ENCODE peak calls at places on chromosomes 2 and 18, in four cellular contexts. U, R, L and X are unnamed samples.

GRCh38 chr2:61753512-61753911 is 100.3 kb downstream of the FAM161A start:
- DNase-seq in U (no peak), L (no peak), R (no peak), X (no peak)

GRCh38 chr2:46460241-46460921 is 19.0 kb upstream of the TMEM247 start:
- DNase-seq in U (no peak), R (peak), L (no peak), X (no peak)

GRCh38 chr18:48918660-48919415 is 31.9 kb downstream of the SMAD7 start:
- DNase-seq in L (no peak), U (no peak), R (no peak), X (no peak)

GRCh38 chr18:4264347-4264791 is 190.7 kb downstream of the DLGAP1 start:
- DNase-seq in R (no peak), L (no peak), U (no peak), X (no peak)

GRCh38 chr18:46171331-46171730 is 67.1 kb downstream of the HAUS1 start:
- DNase-seq in U (no peak), L (no peak), R (no peak), X (no peak)

GRCh38 chr2:231877533-231878456 is 48.4 kb downstream of the NPPC start:
- DNase-seq in R (peak), L (no peak), U (peak), X (no peak)

GRCh38 chr2:100105678-100106054 is 36.7 kb downstream of the AFF3 start:
- DNase-seq in L (no peak), U (no peak), R (no peak), X (no peak)

GRCh38 chr18:57816208-57816999 is 13.3 kb upstream of the ATP8B1 start:
- DNase-seq in R (peak), L (no peak), U (no peak), X (no peak)

GRCh38 chr2:48755473-48755872 is at the start of gene LHCGR:
- DNase-seq in R (no peak), L (no peak), U (no peak), X (no peak)

GRCh38 chr2:18243831-18244230 is 316.6 kb downstream of the RDH14 start:
- DNase-seq in R (no peak), L (no peak), U (no peak), X (no peak)

GRCh38 chr2:237483018-237483731 is 3.9 kb upstream of the MLPH start:
- DNase-seq in R (no peak), U (peak), L (no peak), X (peak)

DNA sequence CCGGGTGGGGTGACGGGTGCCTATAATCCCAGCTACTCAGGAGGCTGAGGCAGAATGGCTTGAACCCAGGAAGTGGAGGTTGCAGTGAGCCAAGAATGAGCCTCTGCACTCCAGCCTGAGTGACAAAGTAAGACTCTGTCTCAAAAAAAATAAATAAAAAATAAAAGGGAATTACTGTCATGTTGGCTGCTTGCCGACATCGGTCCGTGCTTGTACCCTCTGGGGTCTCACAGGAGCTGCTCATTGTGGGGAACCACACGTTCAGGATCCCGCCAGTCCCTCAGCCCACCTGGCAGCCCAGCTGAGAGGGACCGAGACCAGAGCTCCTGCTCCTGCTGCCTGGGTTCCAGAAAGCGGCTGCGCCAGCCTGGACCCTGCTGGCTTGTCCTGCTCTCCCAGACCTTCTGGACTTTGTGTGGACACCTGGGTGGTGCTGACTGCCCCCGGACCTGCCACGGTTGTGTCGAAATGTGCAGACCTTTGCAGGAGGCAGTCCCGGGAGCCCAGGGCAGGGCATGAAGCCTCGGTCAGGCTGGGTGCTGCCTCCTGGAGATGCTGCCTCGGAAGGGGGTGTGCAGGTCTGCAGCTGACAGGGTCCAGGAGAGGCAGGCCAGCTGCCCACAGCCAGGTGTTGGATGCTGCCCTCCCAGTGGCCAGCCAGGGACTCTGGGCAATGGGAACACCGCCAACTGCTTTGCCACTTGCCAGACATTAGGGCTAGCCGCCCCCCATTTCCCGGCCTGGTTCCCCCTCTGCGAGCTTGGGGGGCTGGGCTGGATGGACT is 16.4 kb downstream of the KLF11 start:
- DNase-seq in R (no peak), U (no peak), L (no peak), X (no peak)
- TF ChIP-seq JUN in R (no peak), U (no peak), L (no peak), X (no peak)

GRCh38 chr2:70087703-70088507 is 628 bp downstream of the PCBP1 start:
- DNase-seq in U (peak), R (peak), L (peak), X (peak)

GRCh38 chr2:70086838-70087702 is at the start of gene PCBP1:
- DNase-seq in L (peak), R (peak), U (peak), X (peak)

GRCh38 chr2:70085711-70086277 is 1.5 kb upstream of the PCBP1 start:
- DNase-seq in U (no peak), L (no peak), R (no peak), X (peak)

GRCh38 chr2:70084973-70085710 is 2.1 kb upstream of the PCBP1 start:
- DNase-seq in L (peak), R (no peak), U (no peak), X (no peak)

DNA sequence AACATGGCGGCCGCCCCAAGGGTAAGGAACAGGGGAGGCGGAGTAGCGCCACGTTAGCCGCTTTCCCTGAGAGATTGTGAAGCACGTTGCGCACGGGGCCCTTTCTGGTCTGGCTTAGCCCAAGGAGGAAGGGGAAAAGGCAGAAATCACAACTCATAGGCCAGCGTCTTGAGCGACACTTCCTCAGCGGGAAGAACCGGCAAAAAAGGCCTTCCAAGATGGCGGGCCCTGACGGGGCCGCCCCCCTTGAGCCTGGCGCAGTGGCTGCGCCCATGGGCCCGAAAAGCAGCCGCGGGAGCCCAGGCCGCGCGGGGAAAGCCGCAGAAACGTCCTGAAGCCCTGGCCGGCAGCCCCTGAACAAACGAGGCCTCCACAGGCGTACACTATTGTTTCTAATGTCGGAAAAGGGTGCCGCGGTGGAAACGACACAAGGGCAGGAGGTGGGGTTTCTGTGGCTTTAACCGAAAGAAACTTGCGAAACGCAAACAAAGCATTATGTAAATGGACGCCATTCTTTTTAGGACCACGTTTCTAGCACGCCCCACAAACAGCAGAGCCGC is 919 bp upstream of the PCBP1 start:
- DNase-seq in L (peak), U (peak), R (peak), X (peak)
- TF ChIP-seq MYC in L (no peak), U (no peak), R (peak), X (peak)

DNA sequence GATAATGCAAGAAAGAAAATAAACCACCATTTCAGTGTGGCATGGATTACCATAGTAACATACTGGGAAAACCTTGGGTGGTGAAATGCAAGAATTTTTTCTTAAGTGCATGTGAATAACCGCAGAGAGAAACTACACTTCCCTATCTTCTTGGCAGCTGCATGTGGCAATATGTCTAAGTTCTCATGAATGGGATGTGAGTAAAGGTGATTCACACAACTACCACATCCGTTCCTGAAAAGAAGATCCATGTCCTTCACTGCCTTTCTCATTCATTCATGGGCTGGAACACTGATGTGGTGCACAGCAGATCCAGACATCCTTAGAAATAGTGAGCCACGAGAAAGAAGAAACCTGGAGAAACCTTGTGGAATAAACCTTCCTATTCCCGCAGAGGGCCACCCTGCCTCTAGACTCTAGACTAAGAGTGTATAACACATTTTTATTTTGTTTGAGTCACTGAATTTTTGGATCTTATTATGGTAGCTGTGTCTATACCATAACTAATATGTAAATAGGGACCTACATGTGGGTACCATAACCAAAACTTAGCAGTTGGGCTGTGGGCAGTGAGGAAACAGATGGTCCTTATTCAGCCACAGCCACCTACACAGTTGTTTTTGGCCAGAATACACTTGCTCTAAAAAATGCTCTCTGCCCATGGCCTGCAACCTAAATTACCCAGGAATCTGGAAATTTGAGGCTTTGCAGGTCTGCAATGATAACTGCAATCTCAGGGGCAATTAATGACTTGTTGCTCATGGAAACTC is 573.3 kb downstream of the LRP1B start:
- DNase-seq in R (no peak), L (no peak), U (peak), X (peak)
- TF ChIP-seq JUN in R (no peak), L (no peak), U (no peak), X (no peak)

DNA sequence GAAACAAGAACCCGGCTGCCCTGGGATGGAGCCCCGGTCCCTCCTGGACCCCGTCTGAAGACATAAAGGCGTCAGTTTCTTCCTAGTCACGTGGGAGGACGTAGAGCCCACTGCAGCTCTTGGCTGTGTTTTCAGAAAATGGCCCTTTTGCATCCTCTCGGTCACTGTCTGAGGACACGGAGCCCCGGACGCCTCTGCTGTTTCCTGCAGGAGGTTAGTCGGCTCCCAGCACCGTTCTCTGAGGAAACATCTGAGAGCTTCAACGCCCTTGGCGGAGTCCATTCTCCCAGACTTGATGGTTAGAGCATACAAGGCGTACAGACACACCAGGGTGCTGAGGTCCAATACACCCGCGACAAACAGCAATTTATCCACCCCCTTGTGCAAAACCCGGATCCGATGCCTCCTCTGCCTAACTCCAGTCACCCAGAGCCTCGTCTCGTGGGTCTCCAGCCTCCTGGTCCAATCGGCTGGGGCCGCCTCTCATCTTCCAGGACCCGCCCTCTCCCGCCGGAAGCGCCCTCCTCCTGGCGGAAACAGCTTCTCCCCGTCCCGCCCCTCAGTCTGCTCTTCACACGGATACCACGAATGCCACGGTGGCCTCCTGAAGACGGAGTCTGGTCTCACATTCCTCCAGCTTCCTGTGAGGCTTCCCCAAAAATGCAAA is 119.4 kb downstream of the TMEM18 start:
- DNase-seq in L (peak), U (no peak), R (no peak), X (no peak)
- TF ChIP-seq MYC in L (no peak), U (no peak), R (no peak), X (no peak)

GRCh38 chr2:35787302-35788031 is 568.1 kb upstream of the CRIM1 start:
- DNase-seq in R (no peak), U (peak), L (no peak), X (peak)
- TF ChIP-seq JUN in R (no peak), U (no peak), L (no peak), X (no peak)